ENCODE peak calls at places on chromosomes 4 and X, in four cellular contexts. One of them, this sample, is unnamed.

GRCh38 chrX:40094900-40095587 is 2.7 kb downstream of the BCOR start:
- DNase-seq in hepatocyte: no peak
- DNase-seq in HS-5: no peak
- DNase-seq in cardiac fibroblast: peak
- DNase-seq in this sample: no peak

GRCh38 chrX:119870626-119871131 is 854 bp downstream of the RNF113A start:
- DNase-seq in hepatocyte: peak
- DNase-seq in cardiac fibroblast: peak
- DNase-seq in HS-5: no peak
- DNase-seq in this sample: peak

GRCh38 chr4:177339794-177340374 is 30.2 kb downstream of the NEIL3 start:
- DNase-seq in HS-5: peak
- DNase-seq in hepatocyte: peak
- DNase-seq in cardiac fibroblast: peak
- DNase-seq in this sample: no peak

GRCh38 chr4:111943796-111944203 is 201.5 kb upstream of the FAM241A start:
- DNase-seq in hepatocyte: peak
- DNase-seq in cardiac fibroblast: peak
- DNase-seq in HS-5: no peak
- DNase-seq in this sample: no peak

GRCh38 chr4:26175016-26175786 is 145.6 kb upstream of the RBPJ start:
- DNase-seq in cardiac fibroblast: no peak
- DNase-seq in hepatocyte: no peak
- DNase-seq in HS-5: no peak
- DNase-seq in this sample: no peak

GRCh38 chr4:138686078-138686477 is 329.5 kb upstream of the NOCT start:
- DNase-seq in cardiac fibroblast: no peak
- DNase-seq in hepatocyte: no peak
- DNase-seq in HS-5: no peak
- DNase-seq in this sample: no peak

GRCh38 chr4:112693507-112693906 is 56.6 kb downstream of the LARP7 start:
- DNase-seq in hepatocyte: no peak
- DNase-seq in cardiac fibroblast: no peak
- DNase-seq in HS-5: no peak
- DNase-seq in this sample: no peak

GRCh38 chrX:21885568-21885967 is 29.8 kb downstream of the YY2 start:
- DNase-seq in hepatocyte: no peak
- DNase-seq in cardiac fibroblast: peak
- DNase-seq in HS-5: no peak
- DNase-seq in this sample: no peak

GRCh38 chrX:149877636-149878035 is 3.3 kb upstream of the MAGEA8 start:
- DNase-seq in cardiac fibroblast: peak
- DNase-seq in HS-5: no peak
- DNase-seq in hepatocyte: no peak
- DNase-seq in this sample: no peak

GRCh38 chrX:24465524-24465850 is 401 bp downstream of the PDK3 start:
- DNase-seq in HS-5: no peak
- DNase-seq in hepatocyte: no peak
- DNase-seq in cardiac fibroblast: no peak
- DNase-seq in this sample: no peak

GRCh38 chrX:106009145-106009544 is 29.4 kb downstream of the SERPINA7 start:
- DNase-seq in hepatocyte: no peak
- DNase-seq in cardiac fibroblast: no peak
- DNase-seq in HS-5: no peak
- DNase-seq in this sample: no peak

GRCh38 chrX:8988456-8988855 is 45.5 kb downstream of the FAM9B start:
- DNase-seq in cardiac fibroblast: peak
- DNase-seq in hepatocyte: peak
- DNase-seq in HS-5: no peak
- DNase-seq in this sample: peak

GRCh38 chrX:29478336-29479069 is 736.9 kb upstream of the MAGEB2 start:
- DNase-seq in HS-5: no peak
- DNase-seq in cardiac fibroblast: peak
- DNase-seq in hepatocyte: peak
- DNase-seq in this sample: no peak

GRCh38 chr4:147655639-147656038 is 28.3 kb downstream of the PRMT9 start:
- DNase-seq in HS-5: no peak
- DNase-seq in cardiac fibroblast: no peak
- DNase-seq in hepatocyte: no peak
- DNase-seq in this sample: no peak

GRCh38 chr4:154566639-154567204 is 3.9 kb downstream of the FGB start:
- DNase-seq in hepatocyte: no peak
- DNase-seq in cardiac fibroblast: peak
- DNase-seq in HS-5: no peak
- DNase-seq in this sample: no peak

GRCh38 chrX:103607385-103608304 is at the start of gene TCEAL3:
- DNase-seq in cardiac fibroblast: peak
- DNase-seq in hepatocyte: peak
- DNase-seq in HS-5: no peak
- DNase-seq in this sample: peak

GRCh38 chrX:2628751-2629315 is 62.3 kb upstream of the CD99 start:
- DNase-seq in hepatocyte: no peak
- DNase-seq in cardiac fibroblast: no peak
- DNase-seq in HS-5: no peak
- DNase-seq in this sample: no peak

GRCh38 chr4:84726356-84726755 is 143.4 kb downstream of the CDS1 start:
- DNase-seq in HS-5: no peak
- DNase-seq in cardiac fibroblast: no peak
- DNase-seq in hepatocyte: no peak
- DNase-seq in this sample: no peak

GRCh38 chr4:105280338-105280809 is 133.7 kb downstream of the TET2 start:
- DNase-seq in hepatocyte: no peak
- DNase-seq in cardiac fibroblast: peak
- DNase-seq in HS-5: peak
- DNase-seq in this sample: no peak

GRCh38 chrX:19034025-19034424 is 50.1 kb upstream of the PHKA2 start:
- DNase-seq in hepatocyte: no peak
- DNase-seq in HS-5: no peak
- DNase-seq in cardiac fibroblast: no peak
- DNase-seq in this sample: no peak

GRCh38 chr4:186685744-186686143 is 37.9 kb downstream of the FAT1 start:
- DNase-seq in cardiac fibroblast: peak
- DNase-seq in hepatocyte: peak
- DNase-seq in HS-5: peak
- DNase-seq in this sample: no peak

GRCh38 chr4:46389301-46389761 is 597 bp downstream of the GABRA2 start:
- DNase-seq in hepatocyte: peak
- DNase-seq in HS-5: peak
- DNase-seq in cardiac fibroblast: peak
- DNase-seq in this sample: no peak

GRCh38 chr4:40289366-40290188 is 45.6 kb upstream of the CHRNA9 start:
- DNase-seq in cardiac fibroblast: peak
- DNase-seq in hepatocyte: no peak
- DNase-seq in HS-5: no peak
- DNase-seq in this sample: no peak

GRCh38 chrX:107272431-107272921 is 66.1 kb downstream of the DNAAF6 start:
- DNase-seq in cardiac fibroblast: no peak
- DNase-seq in hepatocyte: peak
- DNase-seq in HS-5: no peak
- DNase-seq in this sample: no peak

GRCh38 chr4:142615324-142615665 is 230.8 kb downstream of the INPP4B start:
- DNase-seq in HS-5: peak
- DNase-seq in hepatocyte: peak
- DNase-seq in cardiac fibroblast: peak
- DNase-seq in this sample: no peak

GRCh38 chr4:160318567-160319220 is 1215.8 kb downstream of the RAPGEF2 start:
- DNase-seq in hepatocyte: no peak
- DNase-seq in cardiac fibroblast: no peak
- DNase-seq in HS-5: no peak
- DNase-seq in this sample: no peak

GRCh38 chr4:43709443-43709842 is 739.2 kb downstream of the KCTD8 start:
- DNase-seq in HS-5: no peak
- DNase-seq in hepatocyte: no peak
- DNase-seq in cardiac fibroblast: no peak
- DNase-seq in this sample: no peak

GRCh38 chr4:12926189-12927066 is 557.7 kb downstream of the RAB28 start:
- DNase-seq in hepatocyte: no peak
- DNase-seq in cardiac fibroblast: no peak
- DNase-seq in HS-5: no peak
- DNase-seq in this sample: no peak

GRCh38 chr4:48141048-48141447 is 7.0 kb upstream of the TXK start:
- DNase-seq in HS-5: no peak
- DNase-seq in cardiac fibroblast: peak
- DNase-seq in hepatocyte: peak
- DNase-seq in this sample: no peak

GRCh38 chrX:77899081-77899828 is at the start of gene COX7B:
- DNase-seq in hepatocyte: peak
- DNase-seq in cardiac fibroblast: peak
- DNase-seq in HS-5: peak
- DNase-seq in this sample: peak

GRCh38 chr4:101127176-101127790 is 220.0 kb downstream of the PPP3CA start:
- DNase-seq in HS-5: no peak
- DNase-seq in hepatocyte: no peak
- DNase-seq in cardiac fibroblast: no peak
- DNase-seq in this sample: no peak

GRCh38 chr4:76001760-76002159 is 5.5 kb downstream of the CXCL9 start:
- DNase-seq in cardiac fibroblast: no peak
- DNase-seq in HS-5: no peak
- DNase-seq in hepatocyte: no peak
- DNase-seq in this sample: no peak

GRCh38 chr4:173009129-173009823 is 159.3 kb upstream of the GALNT7 start:
- DNase-seq in hepatocyte: no peak
- DNase-seq in cardiac fibroblast: peak
- DNase-seq in HS-5: no peak
- DNase-seq in this sample: no peak

GRCh38 chrX:150775569-150776350 is 82.6 kb downstream of the MTMR1 start:
- DNase-seq in hepatocyte: no peak
- DNase-seq in cardiac fibroblast: no peak
- DNase-seq in HS-5: no peak
- DNase-seq in this sample: no peak

GRCh38 chrX:31546130-31546529 is 474.3 kb upstream of the FTHL17 start:
- DNase-seq in HS-5: peak
- DNase-seq in hepatocyte: no peak
- DNase-seq in cardiac fibroblast: peak
- DNase-seq in this sample: no peak